ENCODE peak calls at places on chromosomes 7 and 10, in seven cellular contexts. One of them, this sample, is unnamed.

GRCh38 chr10:27568196-27569175 is 64.4 kb downstream of the RAB18 start:
- DNase-seq in mammary epithelial cell: no peak
- DNase-seq in PC-9: no peak
- DNase-seq in cardiac muscle cell: peak; percentile 67
- DNase-seq in NT2/D1: no peak
- DNase-seq in psoas muscle: no peak
- DNase-seq in effector memory CD4-positive, alpha-beta T cell: no peak
- DNase-seq in this sample: no peak

GRCh38 chr10:18684416-18684815 is 25.2 kb downstream of the ARL5B start:
- DNase-seq in mammary epithelial cell: no peak
- DNase-seq in PC-9: no peak
- DNase-seq in cardiac muscle cell: no peak
- DNase-seq in NT2/D1: no peak
- DNase-seq in psoas muscle: no peak
- DNase-seq in effector memory CD4-positive, alpha-beta T cell: no peak
- DNase-seq in this sample: no peak

GRCh38 chr7:12731214-12731656 is 43.8 kb downstream of the ARL4A start:
- DNase-seq in mammary epithelial cell: peak; percentile 69
- DNase-seq in PC-9: no peak
- DNase-seq in cardiac muscle cell: peak; percentile 48
- DNase-seq in NT2/D1: peak; percentile 63
- DNase-seq in psoas muscle: no peak
- DNase-seq in effector memory CD4-positive, alpha-beta T cell: no peak
- DNase-seq in this sample: no peak

GRCh38 chr10:62996925-62997324 is 136.2 kb upstream of the NRBF2 start:
- DNase-seq in mammary epithelial cell: no peak
- DNase-seq in PC-9: no peak
- DNase-seq in cardiac muscle cell: no peak
- DNase-seq in NT2/D1: no peak
- DNase-seq in psoas muscle: no peak
- DNase-seq in effector memory CD4-positive, alpha-beta T cell: no peak
- DNase-seq in this sample: no peak

GRCh38 chr10:103510046-103510685 is 16.7 kb downstream of the NEURL1 start:
- DNase-seq in mammary epithelial cell: no peak
- DNase-seq in PC-9: no peak
- DNase-seq in cardiac muscle cell: no peak
- DNase-seq in NT2/D1: no peak
- DNase-seq in psoas muscle: no peak
- DNase-seq in effector memory CD4-positive, alpha-beta T cell: no peak
- DNase-seq in this sample: no peak

GRCh38 chr10:86668297-86669165 is at the start of gene LDB3:
- DNase-seq in mammary epithelial cell: no peak
- DNase-seq in PC-9: peak; percentile 73
- DNase-seq in cardiac muscle cell: peak; percentile 40
- DNase-seq in NT2/D1: no peak
- DNase-seq in psoas muscle: peak; percentile 78
- DNase-seq in effector memory CD4-positive, alpha-beta T cell: no peak
- DNase-seq in this sample: no peak

GRCh38 chr7:21960922-21961321 is 15.2 kb upstream of the CDCA7L start:
- DNase-seq in mammary epithelial cell: peak; percentile 58
- DNase-seq in PC-9: peak; percentile 33
- DNase-seq in cardiac muscle cell: peak; percentile 79
- DNase-seq in NT2/D1: no peak
- DNase-seq in psoas muscle: no peak
- DNase-seq in effector memory CD4-positive, alpha-beta T cell: no peak
- DNase-seq in this sample: no peak

GRCh38 chr7:116780966-116781365 is 81.4 kb upstream of the CAPZA2 start:
- DNase-seq in mammary epithelial cell: peak; percentile 79
- DNase-seq in PC-9: peak; percentile 89
- DNase-seq in cardiac muscle cell: no peak
- DNase-seq in NT2/D1: no peak
- DNase-seq in psoas muscle: no peak
- DNase-seq in effector memory CD4-positive, alpha-beta T cell: no peak
- DNase-seq in this sample: no peak

GRCh38 chr7:1368150-1368681 is 91.1 kb downstream of the MICALL2 start:
- DNase-seq in mammary epithelial cell: no peak
- DNase-seq in PC-9: no peak
- DNase-seq in cardiac muscle cell: no peak
- DNase-seq in NT2/D1: no peak
- DNase-seq in psoas muscle: no peak
- DNase-seq in effector memory CD4-positive, alpha-beta T cell: no peak
- DNase-seq in this sample: no peak

GRCh38 chr10:102117391-102118159 is 2.6 kb downstream of the LDB1 start:
- DNase-seq in mammary epithelial cell: peak; percentile 56
- DNase-seq in PC-9: peak; percentile 62
- DNase-seq in cardiac muscle cell: peak; percentile 89
- DNase-seq in NT2/D1: no peak
- DNase-seq in psoas muscle: peak; percentile 78
- DNase-seq in effector memory CD4-positive, alpha-beta T cell: peak; percentile 50
- DNase-seq in this sample: peak; percentile 59

GRCh38 chr7:84529480-84530205 is 335.1 kb upstream of the SEMA3A start:
- DNase-seq in mammary epithelial cell: peak; percentile 75
- DNase-seq in PC-9: peak; percentile 63
- DNase-seq in cardiac muscle cell: peak; percentile 74
- DNase-seq in NT2/D1: no peak
- DNase-seq in psoas muscle: no peak
- DNase-seq in effector memory CD4-positive, alpha-beta T cell: no peak
- DNase-seq in this sample: no peak

GRCh38 chr7:120949393-120949799 is 1.2 kb upstream of the ING3 start:
- DNase-seq in mammary epithelial cell: no peak
- DNase-seq in PC-9: no peak
- DNase-seq in cardiac muscle cell: no peak
- DNase-seq in NT2/D1: no peak
- DNase-seq in psoas muscle: no peak
- DNase-seq in effector memory CD4-positive, alpha-beta T cell: no peak
- DNase-seq in this sample: no peak

GRCh38 chr7:156475666-156476065 is 164.9 kb upstream of the RNF32 start:
- DNase-seq in mammary epithelial cell: no peak
- DNase-seq in PC-9: no peak
- DNase-seq in cardiac muscle cell: no peak
- DNase-seq in NT2/D1: peak; percentile 9
- DNase-seq in psoas muscle: no peak
- DNase-seq in effector memory CD4-positive, alpha-beta T cell: no peak
- DNase-seq in this sample: peak; percentile 35

GRCh38 chr7:147332988-147333387 is 1216.4 kb downstream of the CNTNAP2 start:
- DNase-seq in mammary epithelial cell: no peak
- DNase-seq in PC-9: no peak
- DNase-seq in cardiac muscle cell: no peak
- DNase-seq in NT2/D1: no peak
- DNase-seq in psoas muscle: no peak
- DNase-seq in effector memory CD4-positive, alpha-beta T cell: no peak
- DNase-seq in this sample: no peak

GRCh38 chr7:2520131-2520807 is 695 bp downstream of the LFNG start:
- DNase-seq in mammary epithelial cell: peak; percentile 43
- DNase-seq in PC-9: peak; percentile 71
- DNase-seq in cardiac muscle cell: no peak
- DNase-seq in NT2/D1: no peak
- DNase-seq in psoas muscle: peak; percentile 39
- DNase-seq in effector memory CD4-positive, alpha-beta T cell: no peak
- DNase-seq in this sample: no peak

GRCh38 chr10:6460861-6461409 is 119.1 kb downstream of the PRKCQ start:
- DNase-seq in mammary epithelial cell: no peak
- DNase-seq in PC-9: no peak
- DNase-seq in cardiac muscle cell: no peak
- DNase-seq in NT2/D1: no peak
- DNase-seq in psoas muscle: no peak
- DNase-seq in effector memory CD4-positive, alpha-beta T cell: no peak
- DNase-seq in this sample: no peak

GRCh38 chr10:77532068-77532467 is 105.5 kb downstream of the KCNMA1 start:
- DNase-seq in mammary epithelial cell: peak; percentile 63
- DNase-seq in PC-9: no peak
- DNase-seq in cardiac muscle cell: peak; percentile 56
- DNase-seq in NT2/D1: no peak
- DNase-seq in psoas muscle: no peak
- DNase-seq in effector memory CD4-positive, alpha-beta T cell: no peak
- DNase-seq in this sample: no peak
- H3K4me1 ChIP-seq in mammary epithelial cell: peaks cover 47% of the 10 kb centered on the region
- H3K4me1 ChIP-seq in PC-9: peaks cover 46% of the 10 kb centered on the region
- H3K4me1 ChIP-seq in cardiac muscle cell: peaks cover 3% of the 10 kb centered on the region
- H3K4me1 ChIP-seq in NT2/D1: peaks cover 4% of the 10 kb centered on the region
- H3K4me1 ChIP-seq in psoas muscle: peaks cover 54% of the 10 kb centered on the region
- H3K4me1 ChIP-seq in effector memory CD4-positive, alpha-beta T cell: no peaks in the 10 kb centered on the region
- H3K4me1 ChIP-seq in this sample: peaks cover 9% of the 10 kb centered on the region

DNA sequence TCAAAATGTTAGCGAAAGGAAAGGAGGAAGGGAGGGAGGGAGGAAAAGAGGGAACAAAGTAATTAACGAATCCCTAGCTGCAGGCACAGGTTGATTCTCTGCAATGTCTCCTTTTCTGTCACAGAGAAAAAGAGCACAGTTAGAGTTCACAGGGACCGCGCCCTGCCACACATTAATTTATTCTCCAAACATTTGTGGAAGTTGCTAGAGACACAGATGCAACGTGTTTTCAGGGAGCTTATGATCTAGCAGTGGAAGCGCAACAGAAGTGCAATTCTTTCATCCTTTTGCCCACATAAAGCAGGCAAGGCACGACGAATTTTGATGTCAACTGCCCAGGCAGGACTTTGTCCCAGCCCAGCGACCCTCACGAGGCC is 101.6 kb upstream of the ZNF438 start:
- DNase-seq in mammary epithelial cell: no peak
- DNase-seq in PC-9: no peak
- DNase-seq in cardiac muscle cell: no peak
- DNase-seq in NT2/D1: no peak
- DNase-seq in psoas muscle: no peak
- DNase-seq in effector memory CD4-positive, alpha-beta T cell: no peak
- DNase-seq in this sample: peak; percentile 20
- H3K4me1 ChIP-seq in mammary epithelial cell: peaks cover 9% of the 10 kb centered on the region
- H3K4me1 ChIP-seq in PC-9: peaks cover 30% of the 10 kb centered on the region
- H3K4me1 ChIP-seq in cardiac muscle cell: peaks cover 9% of the 10 kb centered on the region
- H3K4me1 ChIP-seq in NT2/D1: peaks cover 4% of the 10 kb centered on the region
- H3K4me1 ChIP-seq in psoas muscle: peaks cover 10% of the 10 kb centered on the region
- H3K4me1 ChIP-seq in effector memory CD4-positive, alpha-beta T cell: peaks cover 17% of the 10 kb centered on the region
- H3K4me1 ChIP-seq in this sample: peaks cover 17% of the 10 kb centered on the region

DNA sequence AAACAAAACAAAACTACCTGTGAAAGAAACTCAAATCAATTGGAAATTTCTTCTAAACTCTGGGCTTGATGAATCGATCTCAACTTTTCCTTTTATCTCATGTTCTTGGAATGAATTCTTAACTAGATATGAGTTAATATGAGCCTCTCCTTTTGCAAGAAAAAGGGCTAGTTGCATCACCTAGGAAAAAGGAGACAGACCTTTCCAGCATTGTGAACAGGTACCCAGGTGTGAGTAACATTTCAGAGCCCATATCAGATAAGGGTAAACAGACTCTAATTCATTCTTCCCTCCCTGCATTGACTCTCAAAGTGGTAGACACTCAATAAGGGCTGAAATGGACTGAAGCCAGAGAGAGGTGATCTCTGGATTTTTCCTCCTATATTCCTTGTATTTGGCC is 103.8 kb upstream of the AGR3 start:
- DNase-seq in mammary epithelial cell: peak; percentile 56
- DNase-seq in PC-9: no peak
- DNase-seq in cardiac muscle cell: no peak
- DNase-seq in NT2/D1: no peak
- DNase-seq in psoas muscle: no peak
- DNase-seq in effector memory CD4-positive, alpha-beta T cell: no peak
- DNase-seq in this sample: no peak
- H3K4me1 ChIP-seq in mammary epithelial cell: peaks cover 13% of the 10 kb centered on the region
- H3K4me1 ChIP-seq in PC-9: peaks cover 59% of the 10 kb centered on the region
- H3K4me1 ChIP-seq in cardiac muscle cell: peaks cover 5% of the 10 kb centered on the region
- H3K4me1 ChIP-seq in NT2/D1: no peaks in the 10 kb centered on the region
- H3K4me1 ChIP-seq in psoas muscle: no peaks in the 10 kb centered on the region
- H3K4me1 ChIP-seq in effector memory CD4-positive, alpha-beta T cell: no peaks in the 10 kb centered on the region
- H3K4me1 ChIP-seq in this sample: no peaks in the 10 kb centered on the region

DNA sequence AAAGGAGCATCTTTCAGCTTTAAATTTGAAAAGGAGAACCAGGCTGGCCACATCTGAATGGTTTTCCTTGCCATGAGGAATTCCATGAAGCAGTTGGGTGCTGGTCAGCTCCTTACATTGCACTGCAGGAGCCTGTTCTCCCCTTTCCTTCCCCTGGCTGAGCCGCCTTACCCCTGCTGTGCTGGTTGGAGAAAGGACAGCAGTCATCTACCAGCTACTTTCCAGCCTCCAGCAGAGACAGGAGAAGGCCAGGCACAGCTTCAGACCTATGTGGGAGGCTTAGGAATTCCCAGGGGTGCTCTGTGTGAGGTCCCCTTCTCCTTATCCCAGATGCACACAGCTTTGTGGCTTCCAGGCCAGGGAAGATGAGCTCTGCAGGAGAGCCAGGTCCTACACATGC is 4.7 kb downstream of the C10orf71 start:
- DNase-seq in mammary epithelial cell: no peak
- DNase-seq in PC-9: no peak
- DNase-seq in cardiac muscle cell: no peak
- DNase-seq in NT2/D1: no peak
- DNase-seq in psoas muscle: no peak
- DNase-seq in effector memory CD4-positive, alpha-beta T cell: no peak
- DNase-seq in this sample: no peak
- H3K4me1 ChIP-seq in mammary epithelial cell: no peaks in the 10 kb centered on the region
- H3K4me1 ChIP-seq in PC-9: no peaks in the 10 kb centered on the region
- H3K4me1 ChIP-seq in cardiac muscle cell: peaks cover 25% of the 10 kb centered on the region
- H3K4me1 ChIP-seq in NT2/D1: peaks cover 14% of the 10 kb centered on the region
- H3K4me1 ChIP-seq in psoas muscle: peaks cover 48% of the 10 kb centered on the region
- H3K4me1 ChIP-seq in effector memory CD4-positive, alpha-beta T cell: no peaks in the 10 kb centered on the region
- H3K4me1 ChIP-seq in this sample: peaks cover 14% of the 10 kb centered on the region

DNA sequence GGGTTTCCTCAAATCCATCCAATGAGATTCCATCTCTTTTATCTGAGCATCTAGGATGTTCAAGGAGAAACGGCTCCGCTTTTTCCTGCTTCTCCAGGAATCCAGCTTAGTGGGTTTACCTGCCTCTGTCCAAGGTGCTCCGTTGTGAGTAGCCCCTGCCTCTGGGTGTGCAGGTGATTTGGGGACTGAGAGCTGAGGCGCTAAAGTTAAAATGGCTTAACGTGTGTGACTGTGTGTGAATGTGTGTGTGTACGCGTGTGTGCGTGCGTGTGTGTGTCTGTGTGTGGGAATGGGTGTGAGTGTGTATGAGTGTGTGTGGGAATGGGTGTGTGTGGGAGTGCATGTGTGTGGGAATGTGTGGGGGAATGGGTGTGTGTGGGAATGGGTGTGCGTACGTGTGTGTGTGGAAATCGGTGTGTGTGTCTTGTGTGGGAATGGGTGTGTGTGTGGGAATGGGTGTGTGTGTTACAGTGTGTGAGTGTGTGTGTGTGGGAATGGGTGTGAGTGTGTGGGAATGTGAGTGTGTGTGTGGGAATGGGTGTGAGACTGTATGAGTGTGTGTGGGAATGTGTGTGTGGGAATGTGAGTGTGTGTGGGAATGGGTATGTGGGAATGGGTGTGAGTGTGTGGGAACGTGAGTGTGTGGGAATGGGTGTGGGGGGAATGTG is 90.2 kb upstream of the INSIG1 start:
- DNase-seq in mammary epithelial cell: no peak
- DNase-seq in PC-9: no peak
- DNase-seq in cardiac muscle cell: no peak
- DNase-seq in NT2/D1: no peak
- DNase-seq in psoas muscle: no peak
- DNase-seq in effector memory CD4-positive, alpha-beta T cell: no peak
- DNase-seq in this sample: no peak
- H3K4me1 ChIP-seq in mammary epithelial cell: peaks cover 11% of the 10 kb centered on the region
- H3K4me1 ChIP-seq in PC-9: peaks cover 50% of the 10 kb centered on the region
- H3K4me1 ChIP-seq in cardiac muscle cell: no peaks in the 10 kb centered on the region
- H3K4me1 ChIP-seq in NT2/D1: peaks cover 3% of the 10 kb centered on the region
- H3K4me1 ChIP-seq in psoas muscle: no peaks in the 10 kb centered on the region
- H3K4me1 ChIP-seq in effector memory CD4-positive, alpha-beta T cell: peaks cover 19% of the 10 kb centered on the region
- H3K4me1 ChIP-seq in this sample: peaks cover 6% of the 10 kb centered on the region

This sample was measured in neuronal stem cell.